ENCODE peak calls at places on chromosomes 4 and X, in nine cellular contexts. One of them, this sample, is unnamed.
A peak's percentile ranks its signal among the peaks of the same experiment; 100 is the strongest.

GRCh38 chrX:112477653-112478052 is 202.1 kb downstream of the LHFPL1 start:
- DNase-seq in T-helper 9 cell: no peak
- DNase-seq in fibroblast of the aortic adventitia: no peak
- DNase-seq in GM23338: no peak
- DNase-seq in activated CD8-positive, alpha-beta T cell treated with anti-CD3 and anti-CD28 coated beads for 36 hours: no peak
- DNase-seq in stimulated activated CD8-positive, alpha-beta memory T cell treated with anti-CD3 and anti-CD28 coated beads, Interleukin-15, amount 100 ng/mL, for 1 hour: no peak
- DNase-seq in RWPE2: no peak
- DNase-seq in uterus: no peak
- DNase-seq in GM18507: no peak
- DNase-seq in this sample: no peak

GRCh38 chrX:140389331-140389730 is 115.5 kb downstream of the SOX3 start:
- DNase-seq in fibroblast of the aortic adventitia: no peak
- DNase-seq in activated CD8-positive, alpha-beta T cell treated with anti-CD3 and anti-CD28 coated beads for 36 hours: no peak
- DNase-seq in GM18507: no peak
- DNase-seq in RWPE2: no peak
- DNase-seq in uterus: no peak
- DNase-seq in GM23338: no peak
- DNase-seq in stimulated activated CD8-positive, alpha-beta memory T cell treated with anti-CD3 and anti-CD28 coated beads, Interleukin-15, amount 100 ng/mL, for 1 hour: no peak
- DNase-seq in T-helper 9 cell: no peak
- DNase-seq in this sample: no peak

GRCh38 chr4:7788687-7789425 is 150.8 kb downstream of the AFAP1 start:
- DNase-seq in GM23338: no peak
- DNase-seq in fibroblast of the aortic adventitia: peak; percentile 50
- DNase-seq in GM18507: no peak
- DNase-seq in RWPE2: peak; percentile 37
- DNase-seq in activated CD8-positive, alpha-beta T cell treated with anti-CD3 and anti-CD28 coated beads for 36 hours: no peak
- DNase-seq in stimulated activated CD8-positive, alpha-beta memory T cell treated with anti-CD3 and anti-CD28 coated beads, Interleukin-15, amount 100 ng/mL, for 1 hour: no peak
- DNase-seq in uterus: no peak
- DNase-seq in T-helper 9 cell: no peak
- DNase-seq in this sample: no peak

GRCh38 chrX:17537652-17538301 is 162.8 kb downstream of the NHS start:
- DNase-seq in stimulated activated CD8-positive, alpha-beta memory T cell treated with anti-CD3 and anti-CD28 coated beads, Interleukin-15, amount 100 ng/mL, for 1 hour: no peak
- DNase-seq in uterus: no peak
- DNase-seq in fibroblast of the aortic adventitia: no peak
- DNase-seq in activated CD8-positive, alpha-beta T cell treated with anti-CD3 and anti-CD28 coated beads for 36 hours: no peak
- DNase-seq in T-helper 9 cell: no peak
- DNase-seq in GM23338: no peak
- DNase-seq in GM18507: no peak
- DNase-seq in RWPE2: no peak
- DNase-seq in this sample: no peak

GRCh38 chr4:22442956-22443355 is 72.9 kb downstream of the ADGRA3 start:
- DNase-seq in GM23338: no peak
- DNase-seq in stimulated activated CD8-positive, alpha-beta memory T cell treated with anti-CD3 and anti-CD28 coated beads, Interleukin-15, amount 100 ng/mL, for 1 hour: no peak
- DNase-seq in GM18507: no peak
- DNase-seq in activated CD8-positive, alpha-beta T cell treated with anti-CD3 and anti-CD28 coated beads for 36 hours: no peak
- DNase-seq in T-helper 9 cell: no peak
- DNase-seq in uterus: no peak
- DNase-seq in fibroblast of the aortic adventitia: no peak
- DNase-seq in RWPE2: no peak
- DNase-seq in this sample: no peak

GRCh38 chrX:20521245-20521644 is 254.5 kb upstream of the RPS6KA3 start:
- DNase-seq in fibroblast of the aortic adventitia: peak; percentile 77
- DNase-seq in T-helper 9 cell: no peak
- DNase-seq in stimulated activated CD8-positive, alpha-beta memory T cell treated with anti-CD3 and anti-CD28 coated beads, Interleukin-15, amount 100 ng/mL, for 1 hour: no peak
- DNase-seq in GM18507: no peak
- DNase-seq in RWPE2: no peak
- DNase-seq in uterus: no peak
- DNase-seq in GM23338: no peak
- DNase-seq in activated CD8-positive, alpha-beta T cell treated with anti-CD3 and anti-CD28 coated beads for 36 hours: no peak
- DNase-seq in this sample: no peak

GRCh38 chrX:125709532-125709931 is 389.9 kb downstream of the TEX13C start:
- DNase-seq in fibroblast of the aortic adventitia: no peak
- DNase-seq in T-helper 9 cell: no peak
- DNase-seq in activated CD8-positive, alpha-beta T cell treated with anti-CD3 and anti-CD28 coated beads for 36 hours: no peak
- DNase-seq in stimulated activated CD8-positive, alpha-beta memory T cell treated with anti-CD3 and anti-CD28 coated beads, Interleukin-15, amount 100 ng/mL, for 1 hour: no peak
- DNase-seq in uterus: no peak
- DNase-seq in RWPE2: no peak
- DNase-seq in GM18507: no peak
- DNase-seq in GM23338: no peak
- DNase-seq in this sample: no peak

GRCh38 chrX:41923925-41924693 is 755 bp upstream of the CASK start:
- DNase-seq in GM18507: no peak
- DNase-seq in uterus: no peak
- DNase-seq in stimulated activated CD8-positive, alpha-beta memory T cell treated with anti-CD3 and anti-CD28 coated beads, Interleukin-15, amount 100 ng/mL, for 1 hour: no peak
- DNase-seq in GM23338: no peak
- DNase-seq in T-helper 9 cell: peak; percentile 10
- DNase-seq in fibroblast of the aortic adventitia: peak; percentile 40
- DNase-seq in activated CD8-positive, alpha-beta T cell treated with anti-CD3 and anti-CD28 coated beads for 36 hours: peak; percentile 43
- DNase-seq in RWPE2: no peak
- DNase-seq in this sample: peak; percentile 4

GRCh38 chrX:46865281-46865680 is 28.4 kb downstream of the RP2 start:
- DNase-seq in GM23338: no peak
- DNase-seq in stimulated activated CD8-positive, alpha-beta memory T cell treated with anti-CD3 and anti-CD28 coated beads, Interleukin-15, amount 100 ng/mL, for 1 hour: no peak
- DNase-seq in GM18507: no peak
- DNase-seq in RWPE2: no peak
- DNase-seq in uterus: no peak
- DNase-seq in T-helper 9 cell: no peak
- DNase-seq in activated CD8-positive, alpha-beta T cell treated with anti-CD3 and anti-CD28 coated beads for 36 hours: no peak
- DNase-seq in fibroblast of the aortic adventitia: peak; percentile 56
- DNase-seq in this sample: no peak

GRCh38 chrX:153928846-153929245 is 2.8 kb upstream of the ARHGAP4 start:
- DNase-seq in activated CD8-positive, alpha-beta T cell treated with anti-CD3 and anti-CD28 coated beads for 36 hours: no peak
- DNase-seq in stimulated activated CD8-positive, alpha-beta memory T cell treated with anti-CD3 and anti-CD28 coated beads, Interleukin-15, amount 100 ng/mL, for 1 hour: no peak
- DNase-seq in GM18507: no peak
- DNase-seq in RWPE2: no peak
- DNase-seq in fibroblast of the aortic adventitia: no peak
- DNase-seq in uterus: no peak
- DNase-seq in GM23338: no peak
- DNase-seq in T-helper 9 cell: no peak
- DNase-seq in this sample: no peak

GRCh38 chr4:150782311-150782710 is 200.4 kb downstream of the MAB21L2 start:
- DNase-seq in stimulated activated CD8-positive, alpha-beta memory T cell treated with anti-CD3 and anti-CD28 coated beads, Interleukin-15, amount 100 ng/mL, for 1 hour: no peak
- DNase-seq in RWPE2: no peak
- DNase-seq in T-helper 9 cell: no peak
- DNase-seq in GM23338: no peak
- DNase-seq in GM18507: no peak
- DNase-seq in uterus: no peak
- DNase-seq in activated CD8-positive, alpha-beta T cell treated with anti-CD3 and anti-CD28 coated beads for 36 hours: no peak
- DNase-seq in fibroblast of the aortic adventitia: peak; percentile 13
- DNase-seq in this sample: no peak

GRCh38 chr4:40991908-40992307 is 222.4 kb downstream of the APBB2 start:
- DNase-seq in fibroblast of the aortic adventitia: no peak
- DNase-seq in T-helper 9 cell: no peak
- DNase-seq in stimulated activated CD8-positive, alpha-beta memory T cell treated with anti-CD3 and anti-CD28 coated beads, Interleukin-15, amount 100 ng/mL, for 1 hour: no peak
- DNase-seq in RWPE2: no peak
- DNase-seq in GM18507: no peak
- DNase-seq in uterus: no peak
- DNase-seq in GM23338: no peak
- DNase-seq in activated CD8-positive, alpha-beta T cell treated with anti-CD3 and anti-CD28 coated beads for 36 hours: no peak
- DNase-seq in this sample: no peak

GRCh38 chrX:101595739-101596419 is 21.9 kb downstream of the ARMCX6 start:
- DNase-seq in RWPE2: no peak
- DNase-seq in T-helper 9 cell: peak; percentile 13
- DNase-seq in stimulated activated CD8-positive, alpha-beta memory T cell treated with anti-CD3 and anti-CD28 coated beads, Interleukin-15, amount 100 ng/mL, for 1 hour: no peak
- DNase-seq in fibroblast of the aortic adventitia: peak; percentile 82
- DNase-seq in uterus: no peak
- DNase-seq in GM23338: peak; percentile 74
- DNase-seq in activated CD8-positive, alpha-beta T cell treated with anti-CD3 and anti-CD28 coated beads for 36 hours: peak; percentile 23
- DNase-seq in GM18507: peak; percentile 38
- DNase-seq in this sample: no peak

GRCh38 chrX:68090266-68090665 is 343.0 kb downstream of the OPHN1 start:
- DNase-seq in GM18507: no peak
- DNase-seq in RWPE2: no peak
- DNase-seq in uterus: no peak
- DNase-seq in fibroblast of the aortic adventitia: peak; percentile 11
- DNase-seq in T-helper 9 cell: no peak
- DNase-seq in stimulated activated CD8-positive, alpha-beta memory T cell treated with anti-CD3 and anti-CD28 coated beads, Interleukin-15, amount 100 ng/mL, for 1 hour: no peak
- DNase-seq in GM23338: peak; percentile 16
- DNase-seq in activated CD8-positive, alpha-beta T cell treated with anti-CD3 and anti-CD28 coated beads for 36 hours: no peak
- DNase-seq in this sample: no peak

GRCh38 chr4:87995435-87995834 is 12.0 kb upstream of the PKD2 start:
- DNase-seq in RWPE2: no peak
- DNase-seq in GM18507: no peak
- DNase-seq in T-helper 9 cell: no peak
- DNase-seq in uterus: no peak
- DNase-seq in fibroblast of the aortic adventitia: no peak
- DNase-seq in GM23338: no peak
- DNase-seq in activated CD8-positive, alpha-beta T cell treated with anti-CD3 and anti-CD28 coated beads for 36 hours: no peak
- DNase-seq in stimulated activated CD8-positive, alpha-beta memory T cell treated with anti-CD3 and anti-CD28 coated beads, Interleukin-15, amount 100 ng/mL, for 1 hour: no peak
- DNase-seq in this sample: no peak

GRCh38 chr4:120331486-120332281 is 265.0 kb upstream of the MAD2L1 start:
- DNase-seq in activated CD8-positive, alpha-beta T cell treated with anti-CD3 and anti-CD28 coated beads for 36 hours: no peak
- DNase-seq in GM23338: no peak
- DNase-seq in stimulated activated CD8-positive, alpha-beta memory T cell treated with anti-CD3 and anti-CD28 coated beads, Interleukin-15, amount 100 ng/mL, for 1 hour: no peak
- DNase-seq in fibroblast of the aortic adventitia: peak; percentile 1
- DNase-seq in T-helper 9 cell: no peak
- DNase-seq in GM18507: no peak
- DNase-seq in uterus: no peak
- DNase-seq in RWPE2: no peak
- DNase-seq in this sample: no peak

GRCh38 chr4:111501946-111502345 is 643.3 kb upstream of the FAM241A start:
- DNase-seq in stimulated activated CD8-positive, alpha-beta memory T cell treated with anti-CD3 and anti-CD28 coated beads, Interleukin-15, amount 100 ng/mL, for 1 hour: no peak
- DNase-seq in RWPE2: no peak
- DNase-seq in activated CD8-positive, alpha-beta T cell treated with anti-CD3 and anti-CD28 coated beads for 36 hours: no peak
- DNase-seq in GM23338: no peak
- DNase-seq in fibroblast of the aortic adventitia: no peak
- DNase-seq in uterus: no peak
- DNase-seq in T-helper 9 cell: no peak
- DNase-seq in GM18507: no peak
- DNase-seq in this sample: no peak

This sample was measured in activated CD4-positive, CD25-positive, alpha-beta regulatory T cell.